ENCODE peak calls at places on chromosomes 13 and 19, in nine cellular contexts. H is thoracic aorta, S is dorsolateral prefrontal cortex, O is tibial nerve, Z is mesothelial cell of epicardium, D is fibroblast of the aortic adventitia, E is AG09319, T is activated B cell treated with CpG ODN at 0.5 μM for 24 hours, U is lower leg skin. Q is an unnamed sample.

GRCh38 chr19:45468159-45468651 is 409 bp downstream of the FOSB start:
- DNase-seq in H (no peak), U (peak; percentile 92), Z (peak; percentile 53), D (no peak), T (peak; percentile 62), S (no peak), O (no peak), E (no peak), Q (peak; percentile 44)

GRCh38 chr19:9306443-9306842 is 3.2 kb downstream of the ZNF699 start:
- DNase-seq in T (no peak), D (peak; percentile 10), O (no peak), U (no peak), S (no peak), H (no peak), Z (no peak), E (no peak), Q (peak; percentile 62)

GRCh38 chr19:23403581-23404324 is 8.5 kb upstream of the ZNF91 start:
- DNase-seq in T (no peak), Z (no peak), O (no peak), E (no peak), U (no peak), D (no peak), S (no peak), H (no peak), Q (no peak)

GRCh38 chr13:22229916-22230315 is 559.0 kb downstream of the FGF9 start:
- DNase-seq in H (no peak), S (no peak), E (no peak), U (no peak), T (no peak), D (no peak), O (no peak), Z (no peak), Q (no peak)

GRCh38 chr19:14354445-14354844 is 26.8 kb upstream of the ADGRE5 start:
- DNase-seq in S (no peak), D (no peak), O (no peak), H (no peak), E (no peak), Z (no peak), T (no peak), U (no peak), Q (no peak)

GRCh38 chr13:27406178-27406939 is 18.1 kb upstream of the GTF3A start:
- DNase-seq in D (peak; percentile 62), T (no peak), O (no peak), U (peak; percentile 73), E (no peak), S (no peak), H (no peak), Z (no peak), Q (peak; percentile 35)

GRCh38 chr19:13035820-13036365 is 40.6 kb downstream of the NFIX start:
- DNase-seq in S (no peak), Z (no peak), U (no peak), T (no peak), D (no peak), O (no peak), H (no peak), E (no peak), Q (no peak)

GRCh38 chr19:53977429-53977990 is 13.9 kb upstream of the CACNG6 start:
- DNase-seq in Z (peak; percentile 76), H (peak; percentile 62), U (peak; percentile 90), O (peak; percentile 24), D (peak; percentile 93), S (peak; percentile 82), T (peak; percentile 27), E (peak; percentile 37), Q (peak; percentile 94)

GRCh38 chr13:109576331-109576813 is 210.0 kb downstream of the IRS2 start:
- DNase-seq in U (no peak), T (no peak), D (no peak), Z (no peak), S (no peak), O (no peak), E (no peak), H (no peak), Q (peak; percentile 45)

GRCh38 chr13:97259787-97260641 is 37.9 kb downstream of the MBNL2 start:
- DNase-seq in U (no peak), H (no peak), D (peak; percentile 88), Z (no peak), E (no peak), S (no peak), T (no peak), O (no peak), Q (peak; percentile 85)

DNA sequence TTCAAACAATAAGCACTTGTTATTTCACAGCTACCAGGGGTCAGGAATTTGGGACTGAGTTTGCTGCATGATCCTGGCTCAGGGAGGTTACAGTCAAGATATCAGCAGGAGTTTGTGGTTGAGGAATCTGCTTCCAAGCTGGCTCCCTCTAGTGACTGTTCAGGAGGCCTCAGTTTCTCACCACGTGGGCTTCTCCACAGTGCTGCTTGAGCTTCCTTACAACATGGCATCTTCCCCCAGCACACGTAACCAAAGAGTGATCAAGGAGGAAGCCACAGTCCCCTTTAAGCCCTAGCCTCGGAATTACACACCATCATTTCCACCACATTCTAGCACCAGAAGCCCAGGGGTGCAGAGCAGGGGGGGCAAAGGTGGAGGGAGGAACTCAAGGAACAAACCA is 28.8 kb downstream of the CELF5 start:
- DNase-seq in U (no peak), E (no peak), T (no peak), H (no peak), D (no peak), S (no peak), Z (no peak), O (no peak), Q (peak; percentile 7)
- TF ChIP-seq CTCF in U (no peak), E (no peak), T (no peak), H (no peak), D (no peak), S (no peak), Z (no peak), O (no peak), Q (no peak)

DNA sequence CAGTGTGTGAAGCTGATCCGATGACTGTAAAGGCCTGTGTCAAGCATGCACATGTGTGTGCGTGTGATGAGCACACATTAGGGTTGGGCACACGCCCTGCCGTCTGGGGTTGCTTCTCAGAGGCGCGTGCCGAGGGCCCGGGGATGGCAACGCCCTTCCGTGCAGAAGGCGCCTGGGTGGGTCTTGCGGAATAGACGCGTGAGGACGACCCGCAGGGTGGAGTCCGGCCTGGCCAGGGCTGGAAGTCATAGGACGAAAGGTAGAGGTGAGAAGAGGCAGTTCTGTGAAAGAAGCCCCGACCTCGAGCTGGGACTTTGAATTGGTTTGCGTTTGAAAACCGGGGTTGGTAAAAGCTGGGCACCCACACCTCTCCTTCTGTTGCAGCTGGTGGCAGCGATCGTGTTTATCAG is 35.7 kb downstream of the TMEM255B start:
- DNase-seq in S (no peak), T (no peak), Z (no peak), D (no peak), U (peak; percentile 82), E (no peak), O (no peak), H (no peak), Q (no peak)
- TF ChIP-seq CTCF in S (no peak), T (no peak), Z (no peak), D (no peak), U (no peak), E (no peak), O (no peak), H (no peak), Q (no peak)

GRCh38 chr19:1649706-1650626 is 2.4 kb downstream of the TCF3 start:
- DNase-seq in T (no peak), H (no peak), O (no peak), Z (no peak), S (no peak), D (peak; percentile 8), E (no peak), U (no peak), Q (no peak)

GRCh38 chr19:1648156-1648925 is 4.1 kb downstream of the TCF3 start:
- DNase-seq in H (no peak), U (no peak), O (no peak), E (no peak), Z (no peak), D (no peak), T (peak; percentile 52), S (no peak), Q (no peak)

GRCh38 chr19:1650627-1651009 is 1.8 kb downstream of the TCF3 start:
- DNase-seq in E (no peak), S (no peak), U (no peak), T (no peak), D (peak; percentile 9), Z (no peak), H (no peak), O (no peak), Q (peak; percentile 28)

GRCh38 chr19:1647664-1648155 is 4.7 kb downstream of the TCF3 start:
- DNase-seq in E (no peak), D (no peak), U (no peak), O (no peak), T (no peak), H (no peak), S (no peak), Z (no peak), Q (no peak)

DNA sequence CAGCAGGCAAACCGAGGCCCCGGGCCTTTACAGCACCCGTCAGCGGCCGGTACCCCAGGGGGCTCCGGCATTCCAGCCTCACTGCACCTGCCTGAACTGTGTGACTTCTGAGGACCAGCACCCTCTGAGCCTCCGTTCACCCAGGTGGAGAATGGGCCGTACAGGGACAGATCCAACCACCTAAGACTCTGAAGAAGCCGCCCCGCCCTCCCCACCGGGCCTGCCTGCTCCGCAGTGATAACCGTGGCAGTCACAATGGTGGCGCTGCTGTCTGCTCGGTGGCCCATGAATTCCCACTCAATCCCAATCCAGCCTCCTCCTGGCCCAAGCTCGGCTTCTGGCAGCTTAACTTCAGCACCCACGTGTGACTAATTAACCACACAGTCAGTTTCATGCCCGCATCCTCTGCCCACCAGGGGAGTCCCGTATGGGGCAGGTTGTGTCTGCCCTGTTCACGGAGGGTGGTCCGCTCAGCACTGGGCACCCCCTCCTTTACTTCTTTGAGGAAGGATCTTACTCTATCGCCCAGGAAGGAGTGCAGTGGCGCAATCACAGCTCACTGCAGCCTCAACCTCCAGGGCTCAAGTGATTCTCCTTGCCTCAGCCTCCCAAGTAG is 3.4 kb downstream of the TCF3 start:
- DNase-seq in H (no peak), S (no peak), T (peak; percentile 57), E (no peak), D (no peak), O (no peak), Z (no peak), U (no peak), Q (no peak)
- TF ChIP-seq CTCF in H (no peak), S (no peak), T (no peak), E (no peak), D (no peak), O (no peak), Z (no peak), U (no peak), Q (no peak)

GRCh38 chr19:39347332-39348227 is 5.4 kb downstream of the SAMD4B start:
- DNase-seq in Z (no peak), S (no peak), D (no peak), U (no peak), O (no peak), T (no peak), H (no peak), E (no peak), Q (no peak)

GRCh38 chr19:39349326-39349725 is 7.1 kb downstream of the SAMD4B start:
- DNase-seq in U (no peak), Z (no peak), O (no peak), D (no peak), T (no peak), H (no peak), E (no peak), S (no peak), Q (no peak)

GRCh38 chr19:39342647-39343305 is 555 bp downstream of the SAMD4B start:
- DNase-seq in U (no peak), E (no peak), O (no peak), D (no peak), T (no peak), S (no peak), H (no peak), Z (peak; percentile 44), Q (peak; percentile 29)

GRCh38 chr19:39341720-39342604 is at the start of gene SAMD4B:
- DNase-seq in T (peak; percentile 97), S (peak; percentile 98), H (peak; percentile 91), U (peak; percentile 100), Z (peak; percentile 99), D (peak; percentile 97), E (peak; percentile 97), O (peak; percentile 98), Q (peak; percentile 99)

GRCh38 chr19:39345956-39346355 is 3.7 kb downstream of the SAMD4B start:
- DNase-seq in E (no peak), O (no peak), D (no peak), T (no peak), Z (no peak), H (no peak), S (no peak), U (no peak), Q (no peak)
- TF ChIP-seq CTCF in E (no peak), O (peak; percentile 14), D (no peak), T (no peak), Z (no peak), H (no peak), S (no peak), U (no peak), Q (peak; percentile 15)